ENCODE peak calls at places on chromosomes 7 and 10, in seven cellular contexts. P is RPMI8226; D is amygdala; Q is EL; V is activated naive CD4-positive, alpha-beta T cell treated with anti-CD3 and anti-CD28 coated beads for 36 hours; T is GM06990; H is AG04450. G is an unnamed sample.

GRCh38 chr10:81814842-81815241 is 60.2 kb upstream of the NRG3 start:
- DNase-seq in P (no peak), Q (no peak), V (no peak), T (no peak), H (no peak), D (no peak), G (no peak)

GRCh38 chr7:128406986-128407589 is 2.7 kb downstream of the IMPDH1 start:
- DNase-seq in Q (no peak), H (no peak), V (no peak), D (no peak), T (no peak), P (no peak), G (no peak)

GRCh38 chr7:159098795-159099194 is 45.9 kb downstream of the VIPR2 start:
- DNase-seq in Q (no peak), V (no peak), H (no peak), T (no peak), P (no peak), D (no peak), G (no peak)

GRCh38 chr7:155618708-155619633 is 25.5 kb upstream of the RBM33 start:
- DNase-seq in V (no peak), Q (peak; percentile 65), D (no peak), H (no peak), P (no peak), T (no peak), G (no peak)

GRCh38 chr7:82335001-82335400 is 108.6 kb downstream of the CACNA2D1 start:
- DNase-seq in Q (no peak), P (no peak), D (no peak), H (no peak), V (no peak), T (no peak), G (no peak)

GRCh38 chr7:130430841-130431713 is 9.7 kb downstream of the CEP41 start:
- DNase-seq in V (no peak), T (no peak), H (peak; percentile 68), Q (peak; percentile 78), P (no peak), D (no peak), G (peak; percentile 85)

GRCh38 chr10:87702973-87703294 is 43.3 kb downstream of the PAPSS2 start:
- DNase-seq in T (no peak), H (no peak), P (no peak), D (no peak), V (no peak), Q (no peak), G (no peak)

GRCh38 chr10:235921-236320 is 100.7 kb downstream of the ZMYND11 start:
- DNase-seq in Q (no peak), T (no peak), H (no peak), P (no peak), D (no peak), V (no peak), G (no peak)

GRCh38 chr10:89642193-89642592 is 2.8 kb downstream of the PANK1 start:
- DNase-seq in T (no peak), H (no peak), P (no peak), V (no peak), Q (no peak), D (no peak), G (no peak)

GRCh38 chr7:155170331-155170730 is 100.2 kb downstream of the HTR5A start:
- DNase-seq in P (no peak), V (no peak), D (no peak), Q (no peak), T (no peak), H (no peak), G (no peak)

GRCh38 chr7:81845628-81846259 is 75.9 kb upstream of the HGF start:
- DNase-seq in Q (peak; percentile 13), P (peak; percentile 76), H (no peak), D (no peak), T (peak; percentile 42), V (no peak), G (peak; percentile 4)

GRCh38 chr10:14839305-14839695 is 1.2 kb downstream of the HSPA14 start:
- DNase-seq in D (no peak), V (peak; percentile 22), P (peak; percentile 34), H (no peak), Q (peak; percentile 50), T (no peak), G (no peak)

GRCh38 chr7:141697211-141697871 is 4.6 kb downstream of the DENND11 start:
- DNase-seq in T (no peak), P (no peak), D (peak; percentile 61), V (no peak), H (peak; percentile 11), Q (peak; percentile 56), G (no peak)

GRCh38 chr10:125231116-125231812 is 70.9 kb upstream of the CTBP2 start:
- DNase-seq in P (no peak), D (no peak), H (peak; percentile 93), V (no peak), T (no peak), Q (peak; percentile 98), G (peak; percentile 79)

G was measured in fibroblast of the conjunctiva.